ENCODE peak calls at places on chromosomes 13 and 19, in seven cellular contexts. L is A549, S is SK-N-SH, M is HepG2, X is K562, Z is H1, V is GM12878. Q is an unnamed sample.
A peak's percentile ranks its signal among the peaks of the same experiment; 100 is the strongest.

GRCh38 chr19:13506550-13506878 is 235 bp upstream of the CACNA1A start:
- DNase-seq in M (no peak), V (no peak), X (no peak), Z (no peak), S (no peak), L (no peak), Q (no peak)

GRCh38 chr13:20160346-20161274 is at the start of gene GJA3:
- DNase-seq in L (peak; percentile 13), V (no peak), S (peak; percentile 62), X (peak; percentile 53), Z (no peak), M (no peak), Q (no peak)

GRCh38 chr19:2392366-2392765 is 32.3 kb downstream of the TMPRSS9 start:
- DNase-seq in X (no peak), S (no peak), L (no peak), V (no peak), M (no peak), Z (no peak), Q (no peak)

GRCh38 chr19:35249146-35249847 is 495 bp downstream of the LSR start:
- DNase-seq in L (peak; percentile 48), S (no peak), V (no peak), X (peak; percentile 50), M (no peak), Z (no peak), Q (no peak)

GRCh38 chr13:57408312-57408711 is 223.2 kb upstream of the PCDH17 start:
- DNase-seq in X (no peak), L (no peak), Z (no peak), S (no peak), M (no peak), V (no peak), Q (no peak)

GRCh38 chr19:34962281-34962944 is 1.6 kb downstream of the ZNF792 start:
- DNase-seq in V (no peak), X (peak; percentile 86), M (peak; percentile 86), L (no peak), Z (no peak), S (peak; percentile 72), Q (no peak)

GRCh38 chr13:62280590-62280989 is 864.9 kb upstream of the PCDH20 start:
- DNase-seq in S (no peak), L (no peak), V (peak; percentile 3), Z (no peak), M (no peak), X (no peak), Q (no peak)

GRCh38 chr19:4139614-4140236 is 13.7 kb upstream of the CREB3L3 start:
- DNase-seq in X (peak; percentile 86), M (peak; percentile 58), S (peak; percentile 82), Z (peak; percentile 21), V (peak; percentile 48), L (peak; percentile 76), Q (peak; percentile 71)

GRCh38 chr13:91531646-91532045 is 133.2 kb downstream of the GPC5 start:
- DNase-seq in L (no peak), X (no peak), Z (no peak), V (no peak), S (no peak), M (no peak), Q (no peak)

GRCh38 chr19:8320564-8321066 is 560 bp downstream of the NDUFA7 start:
- DNase-seq in V (no peak), X (peak; percentile 39), Z (no peak), L (no peak), S (no peak), M (peak; percentile 25), Q (no peak)

GRCh38 chr13:95480131-95480545 is 72.4 kb upstream of the CLDN10 start:
- DNase-seq in V (peak; percentile 71), X (no peak), M (no peak), L (no peak), Z (no peak), S (no peak), Q (no peak)

GRCh38 chr19:44066305-44066704 is 5.7 kb upstream of the ZNF284 start:
- DNase-seq in S (no peak), V (no peak), X (no peak), M (peak; percentile 42), Z (no peak), L (no peak), Q (no peak)

GRCh38 chr19:43532571-43532961 is 422 bp upstream of the ZNF575 start:
- DNase-seq in M (no peak), L (peak; percentile 79), Z (no peak), X (no peak), V (no peak), S (peak; percentile 59), Q (peak; percentile 65)

GRCh38 chr19:17415107-17415506 is 4.7 kb upstream of the MVB12A start:
- DNase-seq in X (no peak), M (no peak), Z (no peak), S (no peak), L (no peak), V (no peak), Q (no peak)

GRCh38 chr13:23160241-23161175 is 20.3 kb upstream of the SGCG start:
- DNase-seq in S (no peak), V (no peak), X (no peak), L (no peak), Z (no peak), M (no peak), Q (no peak)

GRCh38 chr19:39671739-39672363 is 16.1 kb downstream of the LGALS16 start:
- DNase-seq in S (peak; percentile 34), V (no peak), M (peak; percentile 60), X (peak; percentile 58), Z (peak; percentile 15), L (peak; percentile 69), Q (peak; percentile 66)

GRCh38 chr19:14375055-14375581 is 6.1 kb upstream of the ADGRE5 start:
- DNase-seq in S (no peak), L (no peak), V (no peak), M (no peak), Z (no peak), X (no peak), Q (no peak)

GRCh38 chr13:77383097-77383496 is 56.2 kb upstream of the MYCBP2 start:
- DNase-seq in Z (no peak), V (no peak), M (no peak), L (no peak), S (no peak), X (no peak), Q (no peak)

GRCh38 chr13:95038949-95039348 is 262.3 kb downstream of the ABCC4 start:
- DNase-seq in Z (no peak), M (no peak), L (no peak), S (no peak), X (no peak), V (no peak), Q (no peak)

GRCh38 chr19:46723023-46723461 is 6.1 kb upstream of the PRKD2 start:
- DNase-seq in S (no peak), Z (no peak), V (no peak), X (no peak), M (no peak), L (no peak), Q (no peak)

GRCh38 chr19:38264486-38265212 is at the start of gene SPINT2:
- DNase-seq in S (peak; percentile 72), V (no peak), X (no peak), M (no peak), L (peak; percentile 84), Z (peak; percentile 60), Q (peak; percentile 67)

DNA sequence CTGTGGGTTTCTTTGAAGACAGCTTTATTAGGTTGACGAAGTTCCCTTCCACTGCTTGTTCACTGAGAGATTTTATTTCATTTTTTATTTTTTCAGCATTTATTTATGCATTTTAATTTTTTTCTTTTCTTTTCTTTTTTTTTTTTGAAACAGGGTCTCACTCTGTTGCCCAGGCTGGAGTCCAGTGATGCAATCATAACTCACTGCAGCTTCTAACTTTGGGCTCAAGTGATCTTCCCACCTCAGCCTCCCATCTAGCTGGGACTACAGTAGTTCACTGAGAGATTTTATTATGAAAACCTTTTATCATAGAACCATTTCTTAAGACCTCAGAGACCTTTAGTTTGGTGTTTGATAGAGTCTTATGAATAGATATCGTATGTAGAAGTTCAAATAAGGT is 10.3 kb upstream of the ZNF177 start:
- DNase-seq in S (no peak), Z (no peak), M (no peak), X (no peak), L (no peak), V (no peak), Q (no peak)
- TF ChIP-seq RAD21 in S (no peak), Z (no peak), M (no peak), X (no peak), L (no peak), V (no peak), Q (no peak)

GRCh38 chr13:66780814-66781213 is 449.3 kb downstream of the PCDH9 start:
- DNase-seq in M (no peak), S (no peak), V (no peak), L (no peak), Z (no peak), X (no peak), Q (no peak)
- TF ChIP-seq MAX in M (no peak), S (no peak), V (no peak), L (no peak), Z (no peak), X (no peak), Q (no peak)

DNA sequence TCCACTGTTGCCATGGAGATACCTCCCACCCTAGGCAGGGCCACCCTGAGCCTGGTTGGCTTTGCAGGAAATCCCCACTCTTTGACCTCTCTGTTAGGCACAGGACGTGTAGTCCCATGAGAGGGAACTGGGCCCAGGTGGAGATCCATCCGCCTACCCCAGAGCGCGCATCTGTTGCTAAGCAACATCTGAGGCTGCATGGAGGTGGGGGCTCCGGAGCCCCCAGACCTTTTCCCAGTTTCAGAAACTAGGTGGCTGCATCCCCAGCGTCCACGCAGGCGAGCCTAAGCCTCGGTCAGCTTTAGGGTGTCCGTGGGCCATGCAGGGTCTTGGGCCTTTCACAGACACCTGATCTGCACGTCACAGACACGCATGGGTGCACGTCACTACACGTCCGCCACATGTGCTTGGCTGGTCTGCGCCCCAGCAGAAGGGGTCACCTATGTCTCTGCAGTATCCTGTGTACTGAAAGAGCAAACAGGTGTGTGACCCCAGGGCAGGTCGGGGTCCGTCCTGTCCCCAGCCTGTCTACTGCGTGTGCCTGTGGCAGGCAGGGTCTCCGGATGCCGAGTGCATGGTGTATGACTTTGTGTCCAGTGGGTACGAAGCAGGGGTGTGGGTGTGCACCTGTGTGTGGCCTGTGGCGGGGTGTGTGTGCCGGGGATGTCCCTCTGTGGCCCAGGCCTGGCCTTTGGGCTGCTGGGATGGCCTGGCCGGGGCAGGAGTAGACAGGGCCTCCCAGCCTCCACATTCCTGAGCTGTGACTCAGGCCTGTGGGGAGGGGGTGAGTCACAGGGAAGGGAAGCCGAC is 4.1 kb upstream of the CIRBP start:
- DNase-seq in M (peak; percentile 84), L (peak; percentile 59), V (no peak), Z (no peak), S (no peak), X (peak; percentile 78), Q (no peak)
- TF ChIP-seq RAD21 in M (no peak), L (no peak), V (no peak), Z (no peak), S (no peak), X (no peak), Q (no peak)

GRCh38 chr19:45469835-45470146 is 2.0 kb downstream of the FOSB start:
- DNase-seq in Z (no peak), V (no peak), S (peak; percentile 93), X (peak; percentile 93), L (no peak), M (peak; percentile 85), Q (no peak)

GRCh38 chr19:45467456-45468158 is at the start of gene FOSB:
- DNase-seq in M (peak; percentile 87), X (peak; percentile 97), S (peak; percentile 96), V (no peak), L (peak; percentile 96), Z (no peak), Q (peak; percentile 91)

GRCh38 chr19:45469132-45469834 is 1.5 kb downstream of the FOSB start:
- DNase-seq in V (peak; percentile 78), M (peak; percentile 87), S (peak; percentile 92), Z (no peak), X (peak; percentile 97), L (peak; percentile 78), Q (peak; percentile 76)

GRCh38 chr19:45468159-45468651 is 409 bp downstream of the FOSB start:
- DNase-seq in X (peak; percentile 32), L (no peak), M (no peak), S (no peak), Z (no peak), V (no peak), Q (no peak)

GRCh38 chr19:45468803-45469131 is 971 bp downstream of the FOSB start:
- DNase-seq in Z (no peak), X (no peak), L (no peak), S (no peak), M (no peak), V (no peak), Q (no peak)
- TF ChIP-seq MAX in Z (no peak), X (no peak), L (no peak), S (no peak), M (no peak), V (no peak), Q (no peak)

Q was measured in HCT116.